ENCODE peak calls at places on chromosomes 1 and 21, in nine cellular contexts. H is tibial nerve, T is adrenal gland, S is gastrocnemius medialis, G is upper lobe of left lung, V is esophagus squamous epithelium, O is heart left ventricle, U is H1, D is uterus. Y is an unnamed sample. For H3K4me1, the result is how much of the 10 kb centered on the place peaks cover.

GRCh38 chr1:17460265-17460664 is 20.8 kb upstream of the RCC2 start:
- DNase-seq in O (peak), U (no peak), T (no peak), H (no peak), G (no peak), V (no peak), D (no peak), S (no peak), Y (no peak)

GRCh38 chr21:32386195-32386870 is 6.5 kb downstream of the URB1 start:
- DNase-seq in V (no peak), H (no peak), G (no peak), D (no peak), S (no peak), U (no peak), T (peak), O (no peak), Y (no peak)

GRCh38 chr21:27498025-27498424 is 531.1 kb upstream of the ADAMTS5 start:
- DNase-seq in G (no peak), H (no peak), V (no peak), S (no peak), D (no peak), O (no peak), U (no peak), T (no peak), Y (no peak)

GRCh38 chr1:199311478-199312242 is 672.8 kb downstream of the PTPRC start:
- DNase-seq in G (no peak), O (no peak), H (no peak), U (no peak), S (no peak), D (no peak), V (no peak), T (no peak), Y (no peak)

GRCh38 chr1:235317179-235317578 is 10.8 kb downstream of the ARID4B start:
- DNase-seq in H (no peak), T (no peak), G (no peak), V (no peak), D (no peak), S (no peak), U (no peak), O (no peak), Y (no peak)

GRCh38 chr1:197904126-197904787 is 1.8 kb downstream of the C1orf53 start:
- DNase-seq in V (no peak), G (no peak), D (no peak), H (no peak), T (no peak), O (no peak), U (no peak), S (no peak), Y (no peak)

GRCh38 chr1:89953072-89953626 is 41.8 kb upstream of the ZNF326 start:
- DNase-seq in O (no peak), D (peak), H (no peak), S (no peak), G (no peak), V (no peak), U (peak), T (peak), Y (peak)

GRCh38 chr1:47894718-47895393 is 102.3 kb downstream of the TRABD2B start:
- DNase-seq in U (peak), H (no peak), V (no peak), S (peak), T (peak), O (no peak), D (no peak), G (peak), Y (peak)

GRCh38 chr1:6986281-6986680 is 201.0 kb downstream of the CAMTA1 start:
- DNase-seq in S (no peak), D (no peak), U (no peak), V (no peak), T (no peak), O (no peak), G (no peak), H (no peak), Y (no peak)

GRCh38 chr1:40014253-40014706 is 26.2 kb upstream of the CAP1 start:
- DNase-seq in T (no peak), O (no peak), G (no peak), S (no peak), U (no peak), H (no peak), V (no peak), D (no peak), Y (no peak)

GRCh38 chr21:16821588-16821987 is 691.3 kb upstream of the CXADR start:
- DNase-seq in D (no peak), S (no peak), V (no peak), U (no peak), H (no peak), O (no peak), T (no peak), G (no peak), Y (no peak)

GRCh38 chr21:41713495-41714281 is 53.2 kb downstream of the RIPK4 start:
- DNase-seq in G (no peak), H (no peak), T (no peak), O (no peak), V (no peak), S (no peak), D (no peak), U (no peak), Y (peak)

GRCh38 chr1:25622526-25622925 is 5.9 kb downstream of the MAN1C1 start:
- DNase-seq in U (no peak), T (no peak), H (no peak), O (no peak), S (no peak), D (no peak), V (no peak), G (no peak), Y (no peak)

GRCh38 chr1:19034721-19035120 is 78.2 kb upstream of the IFFO2 start:
- DNase-seq in G (peak), O (no peak), S (no peak), H (no peak), U (no peak), D (no peak), T (no peak), V (no peak), Y (no peak)

GRCh38 chr1:151273924-151274466 is 8.1 kb upstream of the ZNF687 start:
- DNase-seq in D (no peak), V (no peak), S (no peak), U (no peak), O (no peak), T (no peak), H (no peak), G (no peak), Y (no peak)

GRCh38 chr1:165564561-165564960 is 20.8 kb downstream of the LRRC52 start:
- DNase-seq in H (no peak), O (no peak), G (no peak), V (no peak), S (no peak), D (no peak), T (no peak), U (no peak), Y (no peak)

GRCh38 chr1:34250342-34250741 is 73.6 kb downstream of the C1orf94 start:
- DNase-seq in G (no peak), O (no peak), V (no peak), T (no peak), D (no peak), S (no peak), H (no peak), U (no peak), Y (no peak)

GRCh38 chr21:45570826-45571601 is 28.8 kb upstream of the SLC19A1 start:
- DNase-seq in G (no peak), D (peak), T (peak), U (peak), V (no peak), O (no peak), S (no peak), H (no peak), Y (no peak)

GRCh38 chr1:46400398-46400797 is 6.3 kb downstream of the FAAH start:
- DNase-seq in H (no peak), V (no peak), S (no peak), T (no peak), G (no peak), D (no peak), O (no peak), U (no peak), Y (peak)

GRCh38 chr21:26846036-26846931 is 1.1 kb upstream of the ADAMTS1 start:
- DNase-seq in O (peak), D (peak), T (peak), V (no peak), S (peak), H (peak), U (peak), G (peak), Y (peak)

GRCh38 chr1:58041621-58042020 is 504.9 kb downstream of the OMA1 start:
- DNase-seq in U (no peak), G (no peak), S (no peak), T (no peak), O (no peak), D (no peak), H (no peak), V (no peak), Y (no peak)

DNA sequence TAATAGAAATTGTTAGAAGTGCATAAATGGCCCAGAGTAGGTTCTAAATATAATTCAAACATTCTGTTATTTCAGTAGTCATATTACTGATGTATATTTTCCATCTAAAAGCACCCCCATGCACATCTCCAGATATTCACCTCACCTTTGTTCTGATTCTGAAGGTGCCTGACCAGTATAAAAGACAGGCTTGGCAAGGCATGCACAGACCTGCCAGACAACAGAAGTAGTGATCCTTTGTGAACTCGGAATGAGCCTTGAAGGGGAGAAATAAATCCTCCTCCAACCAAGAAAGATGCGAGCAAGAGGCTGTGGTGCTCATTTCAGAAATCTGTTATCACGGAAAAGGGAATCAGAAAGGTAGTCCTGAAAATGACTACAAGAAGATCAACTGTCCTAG is 287.3 kb downstream of the VAV3 start:
- DNase-seq in D (no peak), G (no peak), S (no peak), V (no peak), U (no peak), T (no peak), H (no peak), O (no peak), Y (no peak)
- H3K4me3 ChIP-seq in D (no peak), G (no peak), S (no peak), V (no peak), U (no peak), T (no peak), H (no peak), O (no peak), Y (no peak)

GRCh38 chr1:217053666-217054065 is 330.4 kb upstream of the ESRRG start:
- DNase-seq in O (no peak), D (no peak), T (no peak), G (no peak), U (no peak), H (no peak), S (no peak), V (no peak), Y (no peak)

GRCh38 chr1:217048104-217048707 is 325.0 kb upstream of the ESRRG start:
- DNase-seq in V (no peak), S (no peak), T (no peak), H (no peak), U (peak), O (no peak), D (no peak), G (no peak), Y (no peak)

GRCh38 chr1:217049081-217049480 is 325.9 kb upstream of the ESRRG start:
- DNase-seq in G (no peak), S (no peak), V (no peak), O (no peak), T (no peak), U (no peak), D (no peak), H (no peak), Y (no peak)

GRCh38 chr1:217052196-217052595 is 329.0 kb upstream of the ESRRG start:
- DNase-seq in V (no peak), H (no peak), S (no peak), O (no peak), D (no peak), U (no peak), T (no peak), G (no peak), Y (no peak)
- TF ChIP-seq POLR2A in V (no peak), H (no peak), S (no peak), O (no peak), D (no peak), U (no peak), T (no peak), G (no peak), Y (no peak)

DNA sequence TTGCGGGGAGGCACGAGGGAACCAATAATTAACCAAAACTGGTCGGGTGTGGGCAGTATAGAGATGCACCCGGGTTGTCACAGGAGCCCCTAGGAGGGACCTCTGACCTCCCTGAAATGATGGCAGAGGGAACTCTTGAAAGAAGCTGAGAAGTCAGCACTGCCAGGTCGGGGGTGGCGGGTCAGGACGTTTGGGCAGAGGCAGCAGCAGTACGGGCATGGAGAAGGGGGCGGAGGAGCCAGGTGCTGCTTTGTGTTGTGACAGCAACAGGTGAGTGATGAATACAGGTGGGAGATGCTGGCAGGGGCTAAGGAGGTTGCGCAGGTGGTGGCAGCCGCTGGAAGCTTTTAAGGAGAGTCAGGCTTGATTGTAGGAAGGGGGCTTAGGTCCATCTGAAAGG is 11.7 kb downstream of the TNFRSF1B start:
- DNase-seq in D (no peak), U (no peak), G (no peak), S (no peak), V (no peak), T (no peak), O (no peak), H (no peak), Y (no peak)
- H3K4me1 ChIP-seq in D (under half), U (under half), G (half or more), S (half or more), V (under half), T (under half), O (half or more), H (half or more), Y (under half)

DNA sequence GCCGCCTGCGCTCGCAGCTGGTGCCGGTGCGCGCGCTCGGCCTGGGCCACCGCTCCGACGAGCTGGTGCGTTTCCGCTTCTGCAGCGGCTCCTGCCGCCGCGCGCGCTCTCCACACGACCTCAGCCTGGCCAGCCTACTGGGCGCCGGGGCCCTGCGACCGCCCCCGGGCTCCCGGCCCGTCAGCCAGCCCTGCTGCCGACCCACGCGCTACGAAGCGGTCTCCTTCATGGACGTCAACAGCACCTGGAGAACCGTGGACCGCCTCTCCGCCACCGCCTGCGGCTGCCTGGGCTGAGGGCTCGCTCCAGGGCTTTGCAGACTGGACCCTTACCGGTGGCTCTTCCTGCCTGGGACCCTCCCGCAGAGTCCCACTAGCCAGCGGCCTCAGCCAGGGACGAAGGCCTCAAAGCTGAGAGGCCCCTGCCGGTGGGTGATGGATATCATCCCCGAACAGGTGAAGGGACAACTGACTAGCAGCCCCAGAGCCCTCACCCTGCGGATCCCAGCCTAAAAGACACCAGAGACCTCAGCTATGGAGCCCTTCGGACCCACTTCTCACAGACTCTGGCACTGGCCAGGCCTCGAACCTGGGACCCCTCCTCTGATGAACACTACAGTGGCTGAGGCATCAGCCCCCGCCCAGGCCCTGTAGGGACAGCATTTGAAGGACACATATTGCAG is 3.0 kb downstream of the ARTN start:
- DNase-seq in G (peak), O (no peak), D (no peak), S (no peak), T (no peak), V (no peak), H (no peak), U (peak), Y (no peak)
- H3K4me3 ChIP-seq in G (no peak), O (peak), D (peak), S (peak), T (peak), V (peak), H (peak), U (peak), Y (peak)

DNA sequence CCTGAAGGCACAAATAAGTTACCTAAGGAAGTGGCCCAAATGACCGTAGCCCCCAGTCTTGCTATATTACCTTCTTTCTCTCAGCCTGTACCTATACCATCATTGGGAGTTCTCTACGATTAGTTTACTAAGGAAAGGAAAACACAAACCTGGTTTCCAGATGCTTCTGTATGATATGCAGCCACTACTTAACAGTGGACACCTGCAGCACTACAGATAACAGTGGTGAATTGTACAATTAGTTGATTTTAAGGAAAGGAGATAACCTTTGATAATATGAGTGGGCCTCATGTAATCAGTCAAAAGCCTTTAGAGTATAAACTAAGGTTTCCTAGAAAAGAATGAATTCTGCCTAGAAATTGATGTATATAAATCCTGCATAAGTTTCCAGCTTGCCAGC is 1157.4 kb downstream of the KCNT2 start:
- DNase-seq in H (no peak), S (no peak), G (no peak), U (no peak), D (no peak), O (no peak), T (no peak), V (no peak), Y (no peak)
- TF ChIP-seq POLR2A in H (no peak), S (no peak), G (no peak), U (no peak), D (no peak), O (no peak), T (no peak), V (no peak), Y (no peak)

DNA sequence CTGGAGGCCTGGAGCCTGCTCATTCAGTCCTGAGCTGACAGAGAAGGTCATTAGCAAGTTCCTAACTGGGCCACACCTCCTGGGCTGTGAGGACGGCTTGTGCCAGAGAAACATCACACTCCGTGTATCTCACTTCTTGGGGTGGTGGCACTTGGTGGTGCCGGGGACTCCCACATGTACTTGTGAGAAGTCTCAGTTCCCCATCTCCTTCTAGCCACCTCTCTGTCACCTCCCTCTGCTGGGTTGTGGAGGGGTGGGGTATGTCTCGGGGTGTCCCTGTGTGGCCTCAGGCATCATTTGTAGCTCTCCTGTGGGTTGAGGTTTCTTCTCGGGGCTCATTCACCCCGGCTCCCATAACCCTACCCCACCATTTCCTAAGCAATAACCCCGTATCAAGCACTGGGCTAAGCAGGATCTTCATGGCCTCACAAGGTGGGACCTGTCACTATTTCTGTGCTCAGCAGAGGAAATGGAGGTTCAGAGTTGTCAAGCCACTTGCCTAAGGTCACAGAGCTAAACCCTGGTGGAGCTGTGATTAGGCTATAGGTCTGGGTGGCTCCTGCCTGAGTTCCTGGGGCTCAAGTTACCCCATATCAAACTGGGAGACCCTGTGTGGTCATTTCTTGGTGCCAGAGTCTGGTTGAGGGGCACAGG is 62.5 kb downstream of the UBIAD1 start:
- DNase-seq in T (no peak), O (no peak), D (no peak), S (no peak), H (no peak), G (no peak), U (no peak), V (no peak), Y (no peak)
- H3K4me1 ChIP-seq in T (under half), O (under half), D (under half), S (under half), H (under half), G (under half), U (under half), V (under half), Y (under half)